ENCODE peak calls at places on chromosomes 12 and 14, in nine cellular contexts. One of them, this sample, is unnamed.

GRCh38 chr12:113149361-113150150 is at the start of gene CFAP73:
- DNase-seq in AG09309: peak
- DNase-seq in OCI-M1: peak
- DNase-seq in lower lobe of right lung: peak
- DNase-seq in RWPE1: peak
- DNase-seq in SK-N-SH: peak
- DNase-seq in putamen: no peak
- DNase-seq in M059J: peak
- DNase-seq in NCI-H2081 treated with DMSO at 0.1 percent for 48 hours: no peak
- DNase-seq in this sample: peak

GRCh38 chr14:95021588-95021987 is 135.7 kb downstream of the DICER1 start:
- DNase-seq in NCI-H2081 treated with DMSO at 0.1 percent for 48 hours: no peak
- DNase-seq in AG09309: no peak
- DNase-seq in OCI-M1: no peak
- DNase-seq in SK-N-SH: no peak
- DNase-seq in M059J: no peak
- DNase-seq in lower lobe of right lung: no peak
- DNase-seq in putamen: no peak
- DNase-seq in RWPE1: no peak
- DNase-seq in this sample: no peak

GRCh38 chr12:47021298-47021697 is 58.1 kb upstream of the PCED1B start:
- DNase-seq in NCI-H2081 treated with DMSO at 0.1 percent for 48 hours: peak
- DNase-seq in RWPE1: peak
- DNase-seq in lower lobe of right lung: no peak
- DNase-seq in AG09309: peak
- DNase-seq in SK-N-SH: peak
- DNase-seq in putamen: peak
- DNase-seq in M059J: peak
- DNase-seq in OCI-M1: peak
- DNase-seq in this sample: peak

GRCh38 chr12:40105265-40105514 is 691 bp downstream of the SLC2A13 start:
- DNase-seq in NCI-H2081 treated with DMSO at 0.1 percent for 48 hours: no peak
- DNase-seq in M059J: no peak
- DNase-seq in putamen: no peak
- DNase-seq in RWPE1: no peak
- DNase-seq in AG09309: no peak
- DNase-seq in SK-N-SH: peak
- DNase-seq in OCI-M1: no peak
- DNase-seq in lower lobe of right lung: peak
- DNase-seq in this sample: no peak

GRCh38 chr12:63961543-63961942 is 117.0 kb downstream of the SRGAP1 start:
- DNase-seq in OCI-M1: no peak
- DNase-seq in NCI-H2081 treated with DMSO at 0.1 percent for 48 hours: no peak
- DNase-seq in SK-N-SH: no peak
- DNase-seq in M059J: no peak
- DNase-seq in RWPE1: no peak
- DNase-seq in putamen: no peak
- DNase-seq in AG09309: no peak
- DNase-seq in lower lobe of right lung: no peak
- DNase-seq in this sample: no peak

GRCh38 chr14:94545131-94545841 is 16.0 kb upstream of the SERPINA4 start:
- DNase-seq in SK-N-SH: no peak
- DNase-seq in RWPE1: no peak
- DNase-seq in M059J: no peak
- DNase-seq in NCI-H2081 treated with DMSO at 0.1 percent for 48 hours: no peak
- DNase-seq in putamen: peak
- DNase-seq in AG09309: no peak
- DNase-seq in OCI-M1: no peak
- DNase-seq in lower lobe of right lung: no peak
- DNase-seq in this sample: no peak

GRCh38 chr12:68871899-68872298 is 61.1 kb downstream of the CPM start:
- DNase-seq in OCI-M1: peak
- DNase-seq in putamen: no peak
- DNase-seq in lower lobe of right lung: no peak
- DNase-seq in SK-N-SH: no peak
- DNase-seq in NCI-H2081 treated with DMSO at 0.1 percent for 48 hours: no peak
- DNase-seq in RWPE1: no peak
- DNase-seq in M059J: peak
- DNase-seq in AG09309: no peak
- DNase-seq in this sample: peak

GRCh38 chr12:6215120-6215807 is 15.1 kb downstream of the CD9 start:
- DNase-seq in putamen: no peak
- DNase-seq in NCI-H2081 treated with DMSO at 0.1 percent for 48 hours: no peak
- DNase-seq in AG09309: no peak
- DNase-seq in OCI-M1: no peak
- DNase-seq in M059J: peak
- DNase-seq in lower lobe of right lung: no peak
- DNase-seq in SK-N-SH: no peak
- DNase-seq in RWPE1: no peak
- DNase-seq in this sample: peak

GRCh38 chr12:55932546-55932919 is 1.6 kb downstream of the DGKA start:
- DNase-seq in OCI-M1: peak
- DNase-seq in M059J: no peak
- DNase-seq in NCI-H2081 treated with DMSO at 0.1 percent for 48 hours: no peak
- DNase-seq in RWPE1: no peak
- DNase-seq in SK-N-SH: peak
- DNase-seq in putamen: no peak
- DNase-seq in AG09309: no peak
- DNase-seq in lower lobe of right lung: no peak
- DNase-seq in this sample: no peak

GRCh38 chr12:108457734-108458361 is 57.2 kb upstream of the FICD start:
- DNase-seq in AG09309: no peak
- DNase-seq in SK-N-SH: no peak
- DNase-seq in lower lobe of right lung: no peak
- DNase-seq in NCI-H2081 treated with DMSO at 0.1 percent for 48 hours: no peak
- DNase-seq in putamen: no peak
- DNase-seq in OCI-M1: no peak
- DNase-seq in M059J: no peak
- DNase-seq in RWPE1: no peak
- DNase-seq in this sample: no peak

GRCh38 chr12:2212537-2212936 is 159.8 kb downstream of the CACNA1C start:
- DNase-seq in RWPE1: no peak
- DNase-seq in OCI-M1: no peak
- DNase-seq in AG09309: no peak
- DNase-seq in NCI-H2081 treated with DMSO at 0.1 percent for 48 hours: no peak
- DNase-seq in putamen: no peak
- DNase-seq in SK-N-SH: no peak
- DNase-seq in lower lobe of right lung: no peak
- DNase-seq in M059J: no peak
- DNase-seq in this sample: no peak

GRCh38 chr12:93790472-93791152 is 113.4 kb downstream of the CRADD start:
- DNase-seq in M059J: peak
- DNase-seq in NCI-H2081 treated with DMSO at 0.1 percent for 48 hours: no peak
- DNase-seq in putamen: no peak
- DNase-seq in RWPE1: peak
- DNase-seq in lower lobe of right lung: no peak
- DNase-seq in SK-N-SH: no peak
- DNase-seq in AG09309: no peak
- DNase-seq in OCI-M1: no peak
- DNase-seq in this sample: peak

GRCh38 chr14:92421756-92422155 is 91.8 kb upstream of the RIN3 start:
- DNase-seq in lower lobe of right lung: no peak
- DNase-seq in OCI-M1: no peak
- DNase-seq in putamen: no peak
- DNase-seq in AG09309: peak
- DNase-seq in NCI-H2081 treated with DMSO at 0.1 percent for 48 hours: no peak
- DNase-seq in M059J: peak
- DNase-seq in SK-N-SH: no peak
- DNase-seq in RWPE1: no peak
- DNase-seq in this sample: no peak

GRCh38 chr12:597926-598568 is 65.2 kb downstream of the NINJ2 start:
- DNase-seq in putamen: no peak
- DNase-seq in M059J: no peak
- DNase-seq in SK-N-SH: no peak
- DNase-seq in OCI-M1: no peak
- DNase-seq in AG09309: no peak
- DNase-seq in lower lobe of right lung: no peak
- DNase-seq in RWPE1: peak
- DNase-seq in NCI-H2081 treated with DMSO at 0.1 percent for 48 hours: no peak
- DNase-seq in this sample: no peak